ENCODE peak calls at places on chromosomes 7 and 10, in seven cellular contexts. One of them, this sample, is unnamed.

GRCh38 chr10:30493609-30494530 is 59.9 kb downstream of the MAP3K8 start:
- DNase-seq in hepatocyte: no peak
- DNase-seq in cardiac fibroblast: peak
- DNase-seq in stimulated activated CD4-positive, alpha-beta T cell treated with anti-CD3 and anti-CD28 coated beads, Interleukin-12 subunit alpha, Interleukin-12 subunit beta, amount 100 ng/mL, for 48 hours: no peak
- DNase-seq in activated naive CD8-positive, alpha-beta T cell treated with anti-CD3 and anti-CD28 coated beads for 36 hours: no peak
- DNase-seq in left lung: peak
- DNase-seq in NCI-H2081: no peak
- DNase-seq in this sample: no peak

GRCh38 chr10:124220547-124220946 is 127.1 kb upstream of the CHST15 start:
- DNase-seq in stimulated activated CD4-positive, alpha-beta T cell treated with anti-CD3 and anti-CD28 coated beads, Interleukin-12 subunit alpha, Interleukin-12 subunit beta, amount 100 ng/mL, for 48 hours: no peak
- DNase-seq in cardiac fibroblast: no peak
- DNase-seq in left lung: no peak
- DNase-seq in NCI-H2081: no peak
- DNase-seq in activated naive CD8-positive, alpha-beta T cell treated with anti-CD3 and anti-CD28 coated beads for 36 hours: no peak
- DNase-seq in hepatocyte: no peak
- DNase-seq in this sample: no peak

GRCh38 chr7:124996778-124997177 is 67.2 kb upstream of the POT1 start:
- DNase-seq in cardiac fibroblast: peak
- DNase-seq in hepatocyte: no peak
- DNase-seq in left lung: no peak
- DNase-seq in activated naive CD8-positive, alpha-beta T cell treated with anti-CD3 and anti-CD28 coated beads for 36 hours: no peak
- DNase-seq in NCI-H2081: no peak
- DNase-seq in stimulated activated CD4-positive, alpha-beta T cell treated with anti-CD3 and anti-CD28 coated beads, Interleukin-12 subunit alpha, Interleukin-12 subunit beta, amount 100 ng/mL, for 48 hours: no peak
- DNase-seq in this sample: no peak

GRCh38 chr10:83961620-83962019 is 177.7 kb upstream of the GHITM start:
- DNase-seq in left lung: no peak
- DNase-seq in hepatocyte: no peak
- DNase-seq in activated naive CD8-positive, alpha-beta T cell treated with anti-CD3 and anti-CD28 coated beads for 36 hours: no peak
- DNase-seq in cardiac fibroblast: no peak
- DNase-seq in NCI-H2081: no peak
- DNase-seq in stimulated activated CD4-positive, alpha-beta T cell treated with anti-CD3 and anti-CD28 coated beads, Interleukin-12 subunit alpha, Interleukin-12 subunit beta, amount 100 ng/mL, for 48 hours: no peak
- DNase-seq in this sample: no peak

GRCh38 chr10:42753507-42754154 is 29.0 kb upstream of the BMS1 start:
- DNase-seq in stimulated activated CD4-positive, alpha-beta T cell treated with anti-CD3 and anti-CD28 coated beads, Interleukin-12 subunit alpha, Interleukin-12 subunit beta, amount 100 ng/mL, for 48 hours: no peak
- DNase-seq in left lung: no peak
- DNase-seq in NCI-H2081: no peak
- DNase-seq in cardiac fibroblast: no peak
- DNase-seq in hepatocyte: peak
- DNase-seq in activated naive CD8-positive, alpha-beta T cell treated with anti-CD3 and anti-CD28 coated beads for 36 hours: peak
- DNase-seq in this sample: no peak

GRCh38 chr7:99639267-99639666 is 22.5 kb downstream of the ZSCAN25 start:
- DNase-seq in hepatocyte: no peak
- DNase-seq in NCI-H2081: no peak
- DNase-seq in left lung: no peak
- DNase-seq in stimulated activated CD4-positive, alpha-beta T cell treated with anti-CD3 and anti-CD28 coated beads, Interleukin-12 subunit alpha, Interleukin-12 subunit beta, amount 100 ng/mL, for 48 hours: no peak
- DNase-seq in cardiac fibroblast: no peak
- DNase-seq in activated naive CD8-positive, alpha-beta T cell treated with anti-CD3 and anti-CD28 coated beads for 36 hours: no peak
- DNase-seq in this sample: no peak

GRCh38 chr7:34869016-34869415 is 168.3 kb downstream of the DPY19L1 start:
- DNase-seq in hepatocyte: no peak
- DNase-seq in cardiac fibroblast: no peak
- DNase-seq in NCI-H2081: no peak
- DNase-seq in left lung: no peak
- DNase-seq in activated naive CD8-positive, alpha-beta T cell treated with anti-CD3 and anti-CD28 coated beads for 36 hours: no peak
- DNase-seq in stimulated activated CD4-positive, alpha-beta T cell treated with anti-CD3 and anti-CD28 coated beads, Interleukin-12 subunit alpha, Interleukin-12 subunit beta, amount 100 ng/mL, for 48 hours: no peak
- DNase-seq in this sample: no peak

GRCh38 chr7:80463272-80463920 is 48.5 kb downstream of the GNAT3 start:
- DNase-seq in left lung: no peak
- DNase-seq in NCI-H2081: no peak
- DNase-seq in hepatocyte: no peak
- DNase-seq in stimulated activated CD4-positive, alpha-beta T cell treated with anti-CD3 and anti-CD28 coated beads, Interleukin-12 subunit alpha, Interleukin-12 subunit beta, amount 100 ng/mL, for 48 hours: no peak
- DNase-seq in cardiac fibroblast: peak
- DNase-seq in activated naive CD8-positive, alpha-beta T cell treated with anti-CD3 and anti-CD28 coated beads for 36 hours: no peak
- DNase-seq in this sample: no peak

GRCh38 chr10:129870042-129870757 is 93.9 kb downstream of the EBF3 start:
- DNase-seq in NCI-H2081: no peak
- DNase-seq in left lung: no peak
- DNase-seq in hepatocyte: no peak
- DNase-seq in activated naive CD8-positive, alpha-beta T cell treated with anti-CD3 and anti-CD28 coated beads for 36 hours: no peak
- DNase-seq in cardiac fibroblast: no peak
- DNase-seq in stimulated activated CD4-positive, alpha-beta T cell treated with anti-CD3 and anti-CD28 coated beads, Interleukin-12 subunit alpha, Interleukin-12 subunit beta, amount 100 ng/mL, for 48 hours: no peak
- DNase-seq in this sample: no peak

GRCh38 chr10:26367771-26368170 is 70.4 kb upstream of the APBB1IP start:
- DNase-seq in activated naive CD8-positive, alpha-beta T cell treated with anti-CD3 and anti-CD28 coated beads for 36 hours: peak
- DNase-seq in left lung: no peak
- DNase-seq in cardiac fibroblast: peak
- DNase-seq in NCI-H2081: no peak
- DNase-seq in stimulated activated CD4-positive, alpha-beta T cell treated with anti-CD3 and anti-CD28 coated beads, Interleukin-12 subunit alpha, Interleukin-12 subunit beta, amount 100 ng/mL, for 48 hours: peak
- DNase-seq in hepatocyte: peak
- DNase-seq in this sample: no peak

GRCh38 chr7:123725586-123726171 is 23.1 kb downstream of the WASL start:
- DNase-seq in stimulated activated CD4-positive, alpha-beta T cell treated with anti-CD3 and anti-CD28 coated beads, Interleukin-12 subunit alpha, Interleukin-12 subunit beta, amount 100 ng/mL, for 48 hours: no peak
- DNase-seq in NCI-H2081: no peak
- DNase-seq in left lung: no peak
- DNase-seq in activated naive CD8-positive, alpha-beta T cell treated with anti-CD3 and anti-CD28 coated beads for 36 hours: no peak
- DNase-seq in cardiac fibroblast: no peak
- DNase-seq in hepatocyte: no peak
- DNase-seq in this sample: no peak

GRCh38 chr7:71768470-71768869 is 636.5 kb downstream of the GALNT17 start:
- DNase-seq in stimulated activated CD4-positive, alpha-beta T cell treated with anti-CD3 and anti-CD28 coated beads, Interleukin-12 subunit alpha, Interleukin-12 subunit beta, amount 100 ng/mL, for 48 hours: no peak
- DNase-seq in activated naive CD8-positive, alpha-beta T cell treated with anti-CD3 and anti-CD28 coated beads for 36 hours: no peak
- DNase-seq in hepatocyte: no peak
- DNase-seq in left lung: no peak
- DNase-seq in NCI-H2081: no peak
- DNase-seq in cardiac fibroblast: no peak
- DNase-seq in this sample: no peak

GRCh38 chr7:155945670-155946325 is 133.5 kb upstream of the SHH start:
- DNase-seq in hepatocyte: no peak
- DNase-seq in NCI-H2081: no peak
- DNase-seq in activated naive CD8-positive, alpha-beta T cell treated with anti-CD3 and anti-CD28 coated beads for 36 hours: no peak
- DNase-seq in cardiac fibroblast: no peak
- DNase-seq in stimulated activated CD4-positive, alpha-beta T cell treated with anti-CD3 and anti-CD28 coated beads, Interleukin-12 subunit alpha, Interleukin-12 subunit beta, amount 100 ng/mL, for 48 hours: no peak
- DNase-seq in left lung: no peak
- DNase-seq in this sample: no peak

GRCh38 chr10:17394854-17395253 is 59.5 kb downstream of the ST8SIA6 start:
- DNase-seq in cardiac fibroblast: no peak
- DNase-seq in NCI-H2081: no peak
- DNase-seq in left lung: no peak
- DNase-seq in stimulated activated CD4-positive, alpha-beta T cell treated with anti-CD3 and anti-CD28 coated beads, Interleukin-12 subunit alpha, Interleukin-12 subunit beta, amount 100 ng/mL, for 48 hours: peak
- DNase-seq in activated naive CD8-positive, alpha-beta T cell treated with anti-CD3 and anti-CD28 coated beads for 36 hours: peak
- DNase-seq in hepatocyte: no peak
- DNase-seq in this sample: no peak

GRCh38 chr10:131010965-131011575 is 300.5 kb downstream of the TCERG1L start:
- DNase-seq in stimulated activated CD4-positive, alpha-beta T cell treated with anti-CD3 and anti-CD28 coated beads, Interleukin-12 subunit alpha, Interleukin-12 subunit beta, amount 100 ng/mL, for 48 hours: no peak
- DNase-seq in NCI-H2081: no peak
- DNase-seq in hepatocyte: no peak
- DNase-seq in activated naive CD8-positive, alpha-beta T cell treated with anti-CD3 and anti-CD28 coated beads for 36 hours: no peak
- DNase-seq in cardiac fibroblast: no peak
- DNase-seq in left lung: no peak
- DNase-seq in this sample: no peak

GRCh38 chr10:3623746-3624145 is 161.3 kb downstream of the KLF6 start:
- DNase-seq in NCI-H2081: no peak
- DNase-seq in activated naive CD8-positive, alpha-beta T cell treated with anti-CD3 and anti-CD28 coated beads for 36 hours: no peak
- DNase-seq in stimulated activated CD4-positive, alpha-beta T cell treated with anti-CD3 and anti-CD28 coated beads, Interleukin-12 subunit alpha, Interleukin-12 subunit beta, amount 100 ng/mL, for 48 hours: no peak
- DNase-seq in cardiac fibroblast: peak
- DNase-seq in left lung: no peak
- DNase-seq in hepatocyte: no peak
- DNase-seq in this sample: no peak

GRCh38 chr10:63627881-63628296 is 106.7 kb downstream of the REEP3 start:
- DNase-seq in NCI-H2081: no peak
- DNase-seq in stimulated activated CD4-positive, alpha-beta T cell treated with anti-CD3 and anti-CD28 coated beads, Interleukin-12 subunit alpha, Interleukin-12 subunit beta, amount 100 ng/mL, for 48 hours: no peak
- DNase-seq in activated naive CD8-positive, alpha-beta T cell treated with anti-CD3 and anti-CD28 coated beads for 36 hours: no peak
- DNase-seq in left lung: no peak
- DNase-seq in hepatocyte: no peak
- DNase-seq in cardiac fibroblast: no peak
- DNase-seq in this sample: no peak

GRCh38 chr7:23712368-23713284 is 2.6 kb downstream of the STK31 start:
- DNase-seq in cardiac fibroblast: peak
- DNase-seq in NCI-H2081: peak
- DNase-seq in activated naive CD8-positive, alpha-beta T cell treated with anti-CD3 and anti-CD28 coated beads for 36 hours: no peak
- DNase-seq in stimulated activated CD4-positive, alpha-beta T cell treated with anti-CD3 and anti-CD28 coated beads, Interleukin-12 subunit alpha, Interleukin-12 subunit beta, amount 100 ng/mL, for 48 hours: no peak
- DNase-seq in hepatocyte: peak
- DNase-seq in left lung: no peak
- DNase-seq in this sample: peak

GRCh38 chr10:78426181-78426580 is 392.5 kb downstream of the RPS24 start:
- DNase-seq in left lung: no peak
- DNase-seq in hepatocyte: no peak
- DNase-seq in activated naive CD8-positive, alpha-beta T cell treated with anti-CD3 and anti-CD28 coated beads for 36 hours: no peak
- DNase-seq in cardiac fibroblast: no peak
- DNase-seq in NCI-H2081: no peak
- DNase-seq in stimulated activated CD4-positive, alpha-beta T cell treated with anti-CD3 and anti-CD28 coated beads, Interleukin-12 subunit alpha, Interleukin-12 subunit beta, amount 100 ng/mL, for 48 hours: no peak
- DNase-seq in this sample: no peak

GRCh38 chr7:99141756-99142726 is 1.9 kb downstream of the SMURF1 start:
- DNase-seq in cardiac fibroblast: peak
- DNase-seq in left lung: peak
- DNase-seq in NCI-H2081: peak
- DNase-seq in hepatocyte: peak
- DNase-seq in activated naive CD8-positive, alpha-beta T cell treated with anti-CD3 and anti-CD28 coated beads for 36 hours: peak
- DNase-seq in stimulated activated CD4-positive, alpha-beta T cell treated with anti-CD3 and anti-CD28 coated beads, Interleukin-12 subunit alpha, Interleukin-12 subunit beta, amount 100 ng/mL, for 48 hours: peak
- DNase-seq in this sample: no peak

GRCh38 chr7:104923010-104923421 is 91.0 kb upstream of the KMT2E start:
- DNase-seq in left lung: peak
- DNase-seq in stimulated activated CD4-positive, alpha-beta T cell treated with anti-CD3 and anti-CD28 coated beads, Interleukin-12 subunit alpha, Interleukin-12 subunit beta, amount 100 ng/mL, for 48 hours: peak
- DNase-seq in activated naive CD8-positive, alpha-beta T cell treated with anti-CD3 and anti-CD28 coated beads for 36 hours: peak
- DNase-seq in hepatocyte: peak
- DNase-seq in cardiac fibroblast: peak
- DNase-seq in NCI-H2081: peak
- DNase-seq in this sample: peak

GRCh38 chr7:74185636-74186035 is 11.5 kb downstream of the EIF4H start:
- DNase-seq in hepatocyte: no peak
- DNase-seq in stimulated activated CD4-positive, alpha-beta T cell treated with anti-CD3 and anti-CD28 coated beads, Interleukin-12 subunit alpha, Interleukin-12 subunit beta, amount 100 ng/mL, for 48 hours: no peak
- DNase-seq in NCI-H2081: no peak
- DNase-seq in activated naive CD8-positive, alpha-beta T cell treated with anti-CD3 and anti-CD28 coated beads for 36 hours: no peak
- DNase-seq in left lung: no peak
- DNase-seq in cardiac fibroblast: no peak
- DNase-seq in this sample: no peak

GRCh38 chr7:156833311-156833710 is 59.7 kb downstream of the LMBR1 start:
- DNase-seq in NCI-H2081: no peak
- DNase-seq in cardiac fibroblast: no peak
- DNase-seq in stimulated activated CD4-positive, alpha-beta T cell treated with anti-CD3 and anti-CD28 coated beads, Interleukin-12 subunit alpha, Interleukin-12 subunit beta, amount 100 ng/mL, for 48 hours: no peak
- DNase-seq in left lung: no peak
- DNase-seq in hepatocyte: no peak
- DNase-seq in activated naive CD8-positive, alpha-beta T cell treated with anti-CD3 and anti-CD28 coated beads for 36 hours: no peak
- DNase-seq in this sample: no peak

GRCh38 chr7:98988641-98989040 is 110.3 kb downstream of the TRRAP start:
- DNase-seq in cardiac fibroblast: no peak
- DNase-seq in activated naive CD8-positive, alpha-beta T cell treated with anti-CD3 and anti-CD28 coated beads for 36 hours: no peak
- DNase-seq in NCI-H2081: no peak
- DNase-seq in hepatocyte: no peak
- DNase-seq in left lung: no peak
- DNase-seq in stimulated activated CD4-positive, alpha-beta T cell treated with anti-CD3 and anti-CD28 coated beads, Interleukin-12 subunit alpha, Interleukin-12 subunit beta, amount 100 ng/mL, for 48 hours: no peak
- DNase-seq in this sample: no peak

GRCh38 chr7:70997275-70997674 is 134.7 kb upstream of the GALNT17 start:
- DNase-seq in NCI-H2081: no peak
- DNase-seq in hepatocyte: no peak
- DNase-seq in activated naive CD8-positive, alpha-beta T cell treated with anti-CD3 and anti-CD28 coated beads for 36 hours: no peak
- DNase-seq in stimulated activated CD4-positive, alpha-beta T cell treated with anti-CD3 and anti-CD28 coated beads, Interleukin-12 subunit alpha, Interleukin-12 subunit beta, amount 100 ng/mL, for 48 hours: no peak
- DNase-seq in cardiac fibroblast: no peak
- DNase-seq in left lung: no peak
- DNase-seq in this sample: no peak

GRCh38 chr7:2661096-2661449 is 26.9 kb upstream of the AMZ1 start:
- DNase-seq in left lung: no peak
- DNase-seq in stimulated activated CD4-positive, alpha-beta T cell treated with anti-CD3 and anti-CD28 coated beads, Interleukin-12 subunit alpha, Interleukin-12 subunit beta, amount 100 ng/mL, for 48 hours: no peak
- DNase-seq in hepatocyte: no peak
- DNase-seq in NCI-H2081: no peak
- DNase-seq in activated naive CD8-positive, alpha-beta T cell treated with anti-CD3 and anti-CD28 coated beads for 36 hours: no peak
- DNase-seq in cardiac fibroblast: no peak
- DNase-seq in this sample: no peak

GRCh38 chr7:16234493-16235151 is 186.7 kb downstream of the CRPPA start:
- DNase-seq in activated naive CD8-positive, alpha-beta T cell treated with anti-CD3 and anti-CD28 coated beads for 36 hours: no peak
- DNase-seq in hepatocyte: no peak
- DNase-seq in stimulated activated CD4-positive, alpha-beta T cell treated with anti-CD3 and anti-CD28 coated beads, Interleukin-12 subunit alpha, Interleukin-12 subunit beta, amount 100 ng/mL, for 48 hours: no peak
- DNase-seq in left lung: no peak
- DNase-seq in cardiac fibroblast: no peak
- DNase-seq in NCI-H2081: no peak
- DNase-seq in this sample: no peak

GRCh38 chr7:133662830-133663229 is 410.0 kb downstream of the EXOC4 start:
- DNase-seq in stimulated activated CD4-positive, alpha-beta T cell treated with anti-CD3 and anti-CD28 coated beads, Interleukin-12 subunit alpha, Interleukin-12 subunit beta, amount 100 ng/mL, for 48 hours: no peak
- DNase-seq in hepatocyte: no peak
- DNase-seq in left lung: no peak
- DNase-seq in NCI-H2081: no peak
- DNase-seq in cardiac fibroblast: no peak
- DNase-seq in activated naive CD8-positive, alpha-beta T cell treated with anti-CD3 and anti-CD28 coated beads for 36 hours: no peak
- DNase-seq in this sample: no peak

GRCh38 chr7:140609646-140610045 is 31.0 kb downstream of the DENND2A start:
- DNase-seq in stimulated activated CD4-positive, alpha-beta T cell treated with anti-CD3 and anti-CD28 coated beads, Interleukin-12 subunit alpha, Interleukin-12 subunit beta, amount 100 ng/mL, for 48 hours: no peak
- DNase-seq in activated naive CD8-positive, alpha-beta T cell treated with anti-CD3 and anti-CD28 coated beads for 36 hours: no peak
- DNase-seq in hepatocyte: no peak
- DNase-seq in cardiac fibroblast: peak
- DNase-seq in left lung: no peak
- DNase-seq in NCI-H2081: no peak
- DNase-seq in this sample: no peak

GRCh38 chr7:17769918-17770317 is 170.4 kb downstream of the SNX13 start:
- DNase-seq in stimulated activated CD4-positive, alpha-beta T cell treated with anti-CD3 and anti-CD28 coated beads, Interleukin-12 subunit alpha, Interleukin-12 subunit beta, amount 100 ng/mL, for 48 hours: peak
- DNase-seq in hepatocyte: peak
- DNase-seq in activated naive CD8-positive, alpha-beta T cell treated with anti-CD3 and anti-CD28 coated beads for 36 hours: peak
- DNase-seq in cardiac fibroblast: peak
- DNase-seq in left lung: peak
- DNase-seq in NCI-H2081: peak
- DNase-seq in this sample: peak

GRCh38 chr7:137633133-137633532 is 213.6 kb downstream of the DGKI start:
- DNase-seq in left lung: no peak
- DNase-seq in stimulated activated CD4-positive, alpha-beta T cell treated with anti-CD3 and anti-CD28 coated beads, Interleukin-12 subunit alpha, Interleukin-12 subunit beta, amount 100 ng/mL, for 48 hours: no peak
- DNase-seq in cardiac fibroblast: peak
- DNase-seq in activated naive CD8-positive, alpha-beta T cell treated with anti-CD3 and anti-CD28 coated beads for 36 hours: no peak
- DNase-seq in hepatocyte: no peak
- DNase-seq in NCI-H2081: no peak
- DNase-seq in this sample: no peak

GRCh38 chr10:14474656-14475055 is 143.9 kb upstream of the FRMD4A start:
- DNase-seq in stimulated activated CD4-positive, alpha-beta T cell treated with anti-CD3 and anti-CD28 coated beads, Interleukin-12 subunit alpha, Interleukin-12 subunit beta, amount 100 ng/mL, for 48 hours: no peak
- DNase-seq in activated naive CD8-positive, alpha-beta T cell treated with anti-CD3 and anti-CD28 coated beads for 36 hours: no peak
- DNase-seq in cardiac fibroblast: peak
- DNase-seq in left lung: no peak
- DNase-seq in hepatocyte: no peak
- DNase-seq in NCI-H2081: no peak
- DNase-seq in this sample: no peak

GRCh38 chr10:133142523-133143199 is 17.4 kb upstream of the KNDC1 start:
- DNase-seq in cardiac fibroblast: no peak
- DNase-seq in NCI-H2081: no peak
- DNase-seq in left lung: peak
- DNase-seq in stimulated activated CD4-positive, alpha-beta T cell treated with anti-CD3 and anti-CD28 coated beads, Interleukin-12 subunit alpha, Interleukin-12 subunit beta, amount 100 ng/mL, for 48 hours: no peak
- DNase-seq in activated naive CD8-positive, alpha-beta T cell treated with anti-CD3 and anti-CD28 coated beads for 36 hours: no peak
- DNase-seq in hepatocyte: no peak
- DNase-seq in this sample: no peak

GRCh38 chr10:72315611-72316385 is 38.9 kb downstream of the DNAJB12 start:
- DNase-seq in hepatocyte: peak
- DNase-seq in activated naive CD8-positive, alpha-beta T cell treated with anti-CD3 and anti-CD28 coated beads for 36 hours: no peak
- DNase-seq in NCI-H2081: no peak
- DNase-seq in stimulated activated CD4-positive, alpha-beta T cell treated with anti-CD3 and anti-CD28 coated beads, Interleukin-12 subunit alpha, Interleukin-12 subunit beta, amount 100 ng/mL, for 48 hours: no peak
- DNase-seq in cardiac fibroblast: peak
- DNase-seq in left lung: peak
- DNase-seq in this sample: no peak

GRCh38 chr10:114408112-114408967 is 4.0 kb upstream of the AFAP1L2 start:
- DNase-seq in cardiac fibroblast: no peak
- DNase-seq in left lung: no peak
- DNase-seq in stimulated activated CD4-positive, alpha-beta T cell treated with anti-CD3 and anti-CD28 coated beads, Interleukin-12 subunit alpha, Interleukin-12 subunit beta, amount 100 ng/mL, for 48 hours: no peak
- DNase-seq in activated naive CD8-positive, alpha-beta T cell treated with anti-CD3 and anti-CD28 coated beads for 36 hours: no peak
- DNase-seq in hepatocyte: no peak
- DNase-seq in NCI-H2081: no peak
- DNase-seq in this sample: no peak

GRCh38 chr10:71045936-71046335 is 157.6 kb upstream of the PCBD1 start:
- DNase-seq in activated naive CD8-positive, alpha-beta T cell treated with anti-CD3 and anti-CD28 coated beads for 36 hours: no peak
- DNase-seq in hepatocyte: no peak
- DNase-seq in stimulated activated CD4-positive, alpha-beta T cell treated with anti-CD3 and anti-CD28 coated beads, Interleukin-12 subunit alpha, Interleukin-12 subunit beta, amount 100 ng/mL, for 48 hours: no peak
- DNase-seq in cardiac fibroblast: no peak
- DNase-seq in NCI-H2081: no peak
- DNase-seq in left lung: no peak
- DNase-seq in this sample: no peak

GRCh38 chr7:42745357-42746022 is 166.4 kb downstream of the C7orf25 start:
- DNase-seq in hepatocyte: peak
- DNase-seq in activated naive CD8-positive, alpha-beta T cell treated with anti-CD3 and anti-CD28 coated beads for 36 hours: peak
- DNase-seq in stimulated activated CD4-positive, alpha-beta T cell treated with anti-CD3 and anti-CD28 coated beads, Interleukin-12 subunit alpha, Interleukin-12 subunit beta, amount 100 ng/mL, for 48 hours: peak
- DNase-seq in cardiac fibroblast: peak
- DNase-seq in left lung: no peak
- DNase-seq in NCI-H2081: peak
- DNase-seq in this sample: peak

GRCh38 chr7:84258628-84259027 is 64.0 kb upstream of the SEMA3A start:
- DNase-seq in activated naive CD8-positive, alpha-beta T cell treated with anti-CD3 and anti-CD28 coated beads for 36 hours: no peak
- DNase-seq in hepatocyte: no peak
- DNase-seq in stimulated activated CD4-positive, alpha-beta T cell treated with anti-CD3 and anti-CD28 coated beads, Interleukin-12 subunit alpha, Interleukin-12 subunit beta, amount 100 ng/mL, for 48 hours: no peak
- DNase-seq in cardiac fibroblast: peak
- DNase-seq in left lung: no peak
- DNase-seq in NCI-H2081: no peak
- DNase-seq in this sample: no peak

This sample was measured in SHP77.